ENCODE peak calls at places on chromosomes 16 and 17, in seven cellular contexts. One of them, this sample, is unnamed.

GRCh38 chr16:85981826-85982562 is 83.0 kb downstream of the IRF8 start:
- DNase-seq in mammary epithelial cell: no peak
- DNase-seq in heart right ventricle: no peak
- DNase-seq in pancreas: no peak
- DNase-seq in GM12865: no peak
- DNase-seq in cardiac muscle cell: no peak
- DNase-seq in stomach: no peak
- DNase-seq in this sample: no peak

GRCh38 chr17:27657620-27658019 is 26.6 kb downstream of the LGALS9 start:
- DNase-seq in mammary epithelial cell: peak
- DNase-seq in heart right ventricle: no peak
- DNase-seq in pancreas: no peak
- DNase-seq in GM12865: no peak
- DNase-seq in cardiac muscle cell: peak
- DNase-seq in stomach: no peak
- DNase-seq in this sample: no peak

GRCh38 chr16:6690741-6691140 is 641.9 kb upstream of the RBFOX1 start:
- DNase-seq in mammary epithelial cell: no peak
- DNase-seq in heart right ventricle: no peak
- DNase-seq in pancreas: no peak
- DNase-seq in GM12865: no peak
- DNase-seq in cardiac muscle cell: no peak
- DNase-seq in stomach: no peak
- DNase-seq in this sample: no peak

GRCh38 chr17:55238931-55239297 is 25.8 kb upstream of the HLF start:
- DNase-seq in mammary epithelial cell: no peak
- DNase-seq in heart right ventricle: peak
- DNase-seq in pancreas: peak
- DNase-seq in GM12865: peak
- DNase-seq in cardiac muscle cell: no peak
- DNase-seq in stomach: no peak
- DNase-seq in this sample: no peak

GRCh38 chr17:57569021-57569420 is 176.1 kb downstream of the CCDC182 start:
- DNase-seq in mammary epithelial cell: no peak
- DNase-seq in heart right ventricle: no peak
- DNase-seq in pancreas: no peak
- DNase-seq in GM12865: no peak
- DNase-seq in cardiac muscle cell: no peak
- DNase-seq in stomach: no peak
- DNase-seq in this sample: no peak

GRCh38 chr17:21303441-21304065 is 19.0 kb downstream of the MAP2K3 start:
- DNase-seq in mammary epithelial cell: no peak
- DNase-seq in heart right ventricle: no peak
- DNase-seq in pancreas: no peak
- DNase-seq in GM12865: no peak
- DNase-seq in cardiac muscle cell: no peak
- DNase-seq in stomach: no peak
- DNase-seq in this sample: no peak

GRCh38 chr17:80732268-80732667 is 187.6 kb downstream of the RPTOR start:
- DNase-seq in mammary epithelial cell: no peak
- DNase-seq in heart right ventricle: no peak
- DNase-seq in pancreas: no peak
- DNase-seq in GM12865: no peak
- DNase-seq in cardiac muscle cell: no peak
- DNase-seq in stomach: no peak
- DNase-seq in this sample: peak

GRCh38 chr17:2347805-2348685 is 10.7 kb downstream of the SGSM2 start:
- DNase-seq in mammary epithelial cell: peak
- DNase-seq in heart right ventricle: no peak
- DNase-seq in pancreas: no peak
- DNase-seq in GM12865: no peak
- DNase-seq in cardiac muscle cell: peak
- DNase-seq in stomach: peak
- DNase-seq in this sample: peak

GRCh38 chr17:81582341-81582740 is 30.2 kb upstream of the FAAP100 start:
- DNase-seq in mammary epithelial cell: no peak
- DNase-seq in heart right ventricle: no peak
- DNase-seq in pancreas: no peak
- DNase-seq in GM12865: no peak
- DNase-seq in cardiac muscle cell: no peak
- DNase-seq in stomach: no peak
- DNase-seq in this sample: no peak

GRCh38 chr16:80233097-80233835 is 307.5 kb upstream of the DYNLRB2 start:
- DNase-seq in mammary epithelial cell: no peak
- DNase-seq in heart right ventricle: no peak
- DNase-seq in pancreas: no peak
- DNase-seq in GM12865: peak
- DNase-seq in cardiac muscle cell: no peak
- DNase-seq in stomach: no peak
- DNase-seq in this sample: no peak

GRCh38 chr17:49022391-49022941 is 25.3 kb downstream of the IGF2BP1 start:
- DNase-seq in mammary epithelial cell: no peak
- DNase-seq in heart right ventricle: no peak
- DNase-seq in pancreas: no peak
- DNase-seq in GM12865: no peak
- DNase-seq in cardiac muscle cell: peak
- DNase-seq in stomach: no peak
- DNase-seq in this sample: no peak

GRCh38 chr17:28112199-28112995 is 69.9 kb downstream of the NLK start:
- DNase-seq in mammary epithelial cell: no peak
- DNase-seq in heart right ventricle: no peak
- DNase-seq in pancreas: no peak
- DNase-seq in GM12865: no peak
- DNase-seq in cardiac muscle cell: peak
- DNase-seq in stomach: no peak
- DNase-seq in this sample: no peak

GRCh38 chr16:89314357-89314756 is 96.9 kb downstream of the ZNF778 start:
- DNase-seq in mammary epithelial cell: no peak
- DNase-seq in heart right ventricle: no peak
- DNase-seq in pancreas: no peak
- DNase-seq in GM12865: no peak
- DNase-seq in cardiac muscle cell: no peak
- DNase-seq in stomach: no peak
- DNase-seq in this sample: no peak

GRCh38 chr17:76946111-76946771 is 78.0 kb downstream of the MGAT5B start:
- DNase-seq in mammary epithelial cell: no peak
- DNase-seq in heart right ventricle: no peak
- DNase-seq in pancreas: no peak
- DNase-seq in GM12865: no peak
- DNase-seq in cardiac muscle cell: no peak
- DNase-seq in stomach: no peak
- DNase-seq in this sample: no peak

GRCh38 chr16:57562066-57562465 is 19.6 kb downstream of the ADGRG5 start:
- DNase-seq in mammary epithelial cell: no peak
- DNase-seq in heart right ventricle: no peak
- DNase-seq in pancreas: no peak
- DNase-seq in GM12865: no peak
- DNase-seq in cardiac muscle cell: no peak
- DNase-seq in stomach: no peak
- DNase-seq in this sample: no peak

GRCh38 chr17:54899721-54900456 is 763 bp upstream of the TOM1L1 start:
- DNase-seq in mammary epithelial cell: no peak
- DNase-seq in heart right ventricle: no peak
- DNase-seq in pancreas: no peak
- DNase-seq in GM12865: no peak
- DNase-seq in cardiac muscle cell: no peak
- DNase-seq in stomach: no peak
- DNase-seq in this sample: no peak

GRCh38 chr16:4136229-4136813 is 20.1 kb upstream of the ADCY9 start:
- DNase-seq in mammary epithelial cell: peak
- DNase-seq in heart right ventricle: no peak
- DNase-seq in pancreas: peak
- DNase-seq in GM12865: no peak
- DNase-seq in cardiac muscle cell: no peak
- DNase-seq in stomach: peak
- DNase-seq in this sample: no peak

GRCh38 chr16:57422026-57422944 is 17.7 kb downstream of the CCL17 start:
- DNase-seq in mammary epithelial cell: peak
- DNase-seq in heart right ventricle: peak
- DNase-seq in pancreas: peak
- DNase-seq in GM12865: peak
- DNase-seq in cardiac muscle cell: peak
- DNase-seq in stomach: peak
- DNase-seq in this sample: no peak

DNA sequence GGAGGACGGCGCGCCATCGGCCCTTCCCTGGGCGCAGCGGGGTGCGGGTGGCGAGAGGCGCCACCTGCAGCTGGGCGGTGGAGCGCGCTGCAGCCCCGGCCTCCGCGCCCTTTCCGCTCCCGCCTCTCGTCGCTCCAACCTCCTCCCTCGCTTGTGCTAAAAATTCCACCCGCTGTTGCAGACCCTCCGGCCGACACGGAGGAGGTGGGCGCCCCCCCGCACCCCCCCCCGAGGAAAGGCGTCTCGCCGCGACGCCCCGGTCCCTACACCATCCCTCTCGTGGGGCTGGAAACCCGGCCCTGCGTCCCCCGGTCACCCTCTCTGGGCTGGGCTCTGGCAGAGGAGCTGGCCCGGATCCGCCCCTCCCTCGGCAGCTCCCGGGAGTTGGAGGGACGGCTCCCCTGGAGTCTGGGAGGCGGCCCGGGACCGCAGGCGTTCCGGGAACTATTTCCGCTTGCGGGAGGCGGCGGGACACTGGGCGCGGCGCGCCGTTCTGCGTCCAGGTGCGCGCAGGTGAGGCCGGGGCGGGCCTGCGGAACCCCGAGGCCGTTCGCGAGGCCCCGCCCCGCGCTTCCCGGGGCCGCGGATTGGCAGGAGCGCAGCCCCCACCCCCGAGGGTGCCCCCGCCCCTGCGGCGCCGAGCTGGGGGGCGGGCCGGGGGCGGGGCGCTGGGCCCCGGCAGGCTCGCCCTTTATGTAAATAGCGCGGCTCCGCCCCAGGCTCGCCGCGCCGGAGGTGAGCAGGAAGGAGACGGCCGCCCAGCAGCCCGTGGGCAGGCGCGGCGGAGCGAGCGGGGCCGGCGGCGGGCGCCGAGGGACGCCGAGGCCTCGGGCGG is at the start of gene LLGL2:
- DNase-seq in mammary epithelial cell: peak
- DNase-seq in heart right ventricle: no peak
- DNase-seq in pancreas: peak
- DNase-seq in GM12865: peak
- DNase-seq in cardiac muscle cell: peak
- DNase-seq in stomach: peak
- DNase-seq in this sample: no peak
- TF ChIP-seq CTCF in mammary epithelial cell: peak
- TF ChIP-seq CTCF in heart right ventricle: peak
- TF ChIP-seq CTCF in pancreas: peak
- TF ChIP-seq CTCF in GM12865: peak
- TF ChIP-seq CTCF in cardiac muscle cell: peak
- TF ChIP-seq CTCF in stomach: no peak
- TF ChIP-seq CTCF in this sample: no peak

DNA sequence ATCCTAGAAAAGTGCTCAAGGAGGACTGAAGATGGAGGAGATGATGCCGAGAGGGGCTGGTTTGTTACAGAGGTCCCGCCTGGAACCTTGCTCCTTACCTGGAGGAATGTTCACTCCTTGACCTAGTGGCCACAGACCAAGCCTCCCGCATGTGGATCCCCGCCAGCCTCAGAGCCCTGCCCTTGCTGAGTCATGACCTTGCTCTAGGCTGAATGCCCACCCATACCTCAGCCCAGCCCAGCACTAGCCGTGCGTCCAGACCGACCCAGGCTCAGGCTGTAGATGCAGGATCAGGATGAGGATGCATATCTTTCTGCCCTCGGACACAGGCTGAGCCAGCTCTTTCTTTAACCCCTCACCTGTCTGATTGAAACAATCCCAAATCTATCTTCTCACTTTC is 34.8 kb downstream of the WSCD1 start:
- DNase-seq in mammary epithelial cell: no peak
- DNase-seq in heart right ventricle: no peak
- DNase-seq in pancreas: no peak
- DNase-seq in GM12865: no peak
- DNase-seq in cardiac muscle cell: no peak
- DNase-seq in stomach: no peak
- DNase-seq in this sample: no peak
- H3K4me3 ChIP-seq in mammary epithelial cell: no peak
- H3K4me3 ChIP-seq in heart right ventricle: no peak
- H3K4me3 ChIP-seq in pancreas: no peak
- H3K4me3 ChIP-seq in GM12865: no peak
- H3K4me3 ChIP-seq in cardiac muscle cell: no peak
- H3K4me3 ChIP-seq in stomach: no peak
- H3K4me3 ChIP-seq in this sample: no peak

GRCh38 chr16:30079480-30079879 is 3.7 kb downstream of the PPP4C start:
- DNase-seq in mammary epithelial cell: no peak
- DNase-seq in heart right ventricle: no peak
- DNase-seq in pancreas: no peak
- DNase-seq in GM12865: no peak
- DNase-seq in cardiac muscle cell: no peak
- DNase-seq in stomach: no peak
- DNase-seq in this sample: no peak

GRCh38 chr16:30076276-30076791 is 540 bp downstream of the PPP4C start:
- DNase-seq in mammary epithelial cell: peak
- DNase-seq in heart right ventricle: no peak
- DNase-seq in pancreas: no peak
- DNase-seq in GM12865: no peak
- DNase-seq in cardiac muscle cell: no peak
- DNase-seq in stomach: no peak
- DNase-seq in this sample: no peak

GRCh38 chr16:30078744-30079143 is 3.0 kb downstream of the PPP4C start:
- DNase-seq in mammary epithelial cell: no peak
- DNase-seq in heart right ventricle: no peak
- DNase-seq in pancreas: no peak
- DNase-seq in GM12865: no peak
- DNase-seq in cardiac muscle cell: no peak
- DNase-seq in stomach: no peak
- DNase-seq in this sample: no peak

GRCh38 chr16:30077656-30078055 is 1.9 kb downstream of the PPP4C start:
- DNase-seq in mammary epithelial cell: no peak
- DNase-seq in heart right ventricle: no peak
- DNase-seq in pancreas: no peak
- DNase-seq in GM12865: no peak
- DNase-seq in cardiac muscle cell: no peak
- DNase-seq in stomach: no peak
- DNase-seq in this sample: no peak

GRCh38 chr16:30075503-30076275 is at the start of gene PPP4C:
- DNase-seq in mammary epithelial cell: peak
- DNase-seq in heart right ventricle: peak
- DNase-seq in pancreas: peak
- DNase-seq in GM12865: peak
- DNase-seq in cardiac muscle cell: peak
- DNase-seq in stomach: peak
- DNase-seq in this sample: no peak
- TF ChIP-seq CTCF in mammary epithelial cell: no peak
- TF ChIP-seq CTCF in heart right ventricle: no peak
- TF ChIP-seq CTCF in pancreas: no peak
- TF ChIP-seq CTCF in GM12865: no peak
- TF ChIP-seq CTCF in cardiac muscle cell: peak
- TF ChIP-seq CTCF in stomach: no peak
- TF ChIP-seq CTCF in this sample: no peak

GRCh38 chr16:19210968-19211367 is 42.9 kb downstream of the SYT17 start:
- DNase-seq in mammary epithelial cell: no peak
- DNase-seq in heart right ventricle: no peak
- DNase-seq in pancreas: no peak
- DNase-seq in GM12865: peak
- DNase-seq in cardiac muscle cell: no peak
- DNase-seq in stomach: no peak
- DNase-seq in this sample: no peak
- H3K4me3 ChIP-seq in mammary epithelial cell: no peak
- H3K4me3 ChIP-seq in heart right ventricle: no peak
- H3K4me3 ChIP-seq in pancreas: no peak
- H3K4me3 ChIP-seq in GM12865: peak
- H3K4me3 ChIP-seq in cardiac muscle cell: no peak
- H3K4me3 ChIP-seq in stomach: no peak
- H3K4me3 ChIP-seq in this sample: no peak